ENCODE peak calls at places on chromosome 9, in nine cellular contexts. S, O, P, Z, N, U, A, I and M are unnamed samples.

GRCh38 chr9:83649080-83649479 is 26.1 kb downstream of the IDNK start:
- DNase-seq in S (peak; percentile 41), Z (peak; percentile 80), N (peak; percentile 79), U (peak; percentile 57), O (peak; percentile 26), A (no peak), P (peak; percentile 57), I (peak; percentile 50), M (peak; percentile 78)

GRCh38 chr9:103942652-103943051 is 151.5 kb upstream of the SMC2 start:
- DNase-seq in N (no peak), P (no peak), Z (no peak), A (no peak), U (no peak), S (no peak), I (no peak), O (peak; percentile 92), M (no peak)

GRCh38 chr9:133490865-133491655 is 12.2 kb upstream of the SLC2A6 start:
- DNase-seq in Z (no peak), P (no peak), O (no peak), U (no peak), I (no peak), A (no peak), N (no peak), S (no peak), M (peak; percentile 8)

GRCh38 chr9:121914017-121914595 is 179.0 kb downstream of the TTLL11 start:
- DNase-seq in S (no peak), Z (no peak), U (no peak), N (no peak), P (no peak), A (no peak), I (no peak), O (no peak), M (no peak)

GRCh38 chr9:133184971-133185370 is 21.3 kb upstream of the GBGT1 start:
- DNase-seq in N (peak; percentile 54), A (peak; percentile 15), S (peak; percentile 78), O (peak; percentile 51), P (no peak), I (peak; percentile 80), Z (no peak), U (no peak), M (peak; percentile 88)

GRCh38 chr9:130701059-130702022 is 7.8 kb downstream of the EXOSC2 start:
- DNase-seq in Z (peak; percentile 89), N (peak; percentile 85), I (peak; percentile 49), S (peak; percentile 62), U (peak; percentile 61), A (peak; percentile 14), O (peak; percentile 45), P (peak; percentile 68), M (peak; percentile 74)

GRCh38 chr9:80175286-80175906 is 603.6 kb downstream of the TLE4 start:
- DNase-seq in I (peak; percentile 56), A (no peak), O (peak; percentile 21), U (no peak), P (no peak), N (no peak), Z (no peak), S (peak; percentile 63), M (peak; percentile 62)

GRCh38 chr9:72464819-72465218 is 56.6 kb upstream of the TMC1 start:
- DNase-seq in Z (no peak), P (no peak), N (no peak), O (no peak), A (no peak), S (no peak), I (peak; percentile 89), U (no peak), M (peak; percentile 66)

GRCh38 chr9:11016081-11016480 is 403.3 kb upstream of the PTPRD start:
- DNase-seq in Z (no peak), A (no peak), U (no peak), I (no peak), S (peak; percentile 44), P (no peak), N (no peak), O (no peak), M (no peak)

GRCh38 chr9:34413229-34413852 is 36.6 kb upstream of the MYORG start:
- DNase-seq in P (no peak), S (peak; percentile 47), Z (peak; percentile 79), A (no peak), O (no peak), I (peak; percentile 30), U (no peak), N (peak; percentile 58), M (peak; percentile 70)

GRCh38 chr9:116806075-116806474 is 119.0 kb downstream of the TRIM32 start:
- DNase-seq in N (no peak), I (no peak), Z (no peak), P (no peak), O (no peak), U (no peak), A (no peak), S (peak; percentile 7), M (peak; percentile 40)

GRCh38 chr9:80605129-80605528 is 1033.4 kb downstream of the TLE4 start:
- DNase-seq in P (no peak), A (no peak), U (no peak), S (peak; percentile 49), I (peak; percentile 49), O (no peak), Z (no peak), N (no peak), M (peak; percentile 11)

GRCh38 chr9:99354104-99354503 is 132.0 kb downstream of the SEC61B start:
- DNase-seq in S (no peak), I (no peak), O (no peak), P (no peak), Z (no peak), A (no peak), N (no peak), U (no peak), M (no peak)

GRCh38 chr9:127144670-127145458 is 22.4 kb upstream of the ANGPTL2 start:
- DNase-seq in N (no peak), S (no peak), I (no peak), P (no peak), Z (no peak), O (no peak), U (no peak), A (no peak), M (no peak)